ENCODE peak calls at places on chromosomes 7 and 10, in four cellular contexts. G, N, V and Q are unnamed samples.

GRCh38 chr10:5043716-5044115 is 40.1 kb upstream of the AKR1C2 start:
- DNase-seq in N (no peak), G (no peak), V (no peak), Q (no peak)

GRCh38 chr10:132560248-132560731 is 22.7 kb downstream of the INPP5A start:
- DNase-seq in N (peak; percentile 45), V (peak; percentile 68), G (no peak), Q (no peak)

GRCh38 chr7:111730476-111731300 is 168.4 kb upstream of the IMMP2L start:
- DNase-seq in G (no peak), N (peak; percentile 86), V (no peak), Q (peak; percentile 29)

GRCh38 chr7:136086712-136087111 is 109.6 kb upstream of the MTPN start:
- DNase-seq in V (no peak), N (peak; percentile 80), G (peak; percentile 30), Q (no peak)

GRCh38 chr7:132655071-132655761 is 78.9 kb upstream of the PLXNA4 start:
- DNase-seq in G (no peak), N (peak; percentile 8), V (peak; percentile 44), Q (peak; percentile 20)

GRCh38 chr10:116765549-116766162 is 23.3 kb upstream of the HSPA12A start:
- DNase-seq in G (no peak), N (peak; percentile 61), V (no peak), Q (no peak)

GRCh38 chr7:19327011-19327410 is 181.8 kb upstream of the FERD3L start:
- DNase-seq in G (no peak), N (no peak), V (no peak), Q (no peak)

GRCh38 chr10:22656056-22656455 is 58.3 kb downstream of the PIP4K2A start:
- DNase-seq in V (no peak), G (no peak), N (no peak), Q (no peak)

GRCh38 chr10:84355106-84355505 is 26.7 kb downstream of the CCSER2 start:
- DNase-seq in N (no peak), G (no peak), V (no peak), Q (no peak)

GRCh38 chr10:969473-970150 is 18.6 kb upstream of the GTPBP4 start:
- DNase-seq in N (no peak), V (no peak), G (no peak), Q (no peak)

GRCh38 chr7:108248418-108248817 is 118.3 kb upstream of the LAMB4 start:
- DNase-seq in V (no peak), G (no peak), N (no peak), Q (no peak)

GRCh38 chr7:33837356-33837851 is 67.9 kb upstream of the BMPER start:
- DNase-seq in N (no peak), G (no peak), V (no peak), Q (no peak)

GRCh38 chr7:156823441-156823840 is 69.5 kb downstream of the LMBR1 start:
- DNase-seq in G (no peak), V (peak; percentile 29), N (no peak), Q (no peak)

GRCh38 chr10:43868952-43869351 is 220.3 kb upstream of the ZNF32 start:
- DNase-seq in N (no peak), G (no peak), V (no peak), Q (no peak)

GRCh38 chr10:110806335-110806734 is 65.4 kb upstream of the PDCD4 start:
- DNase-seq in V (no peak), G (no peak), N (no peak), Q (no peak)

GRCh38 chr10:100085596-100085995 is 3.9 kb upstream of the CPN1 start:
- DNase-seq in G (no peak), N (no peak), V (no peak), Q (no peak)

GRCh38 chr10:116566932-116567331 is 21.2 kb downstream of the PNLIP start:
- DNase-seq in N (no peak), G (no peak), V (no peak), Q (no peak)

GRCh38 chr7:4786015-4786414 is 10.6 kb downstream of the AP5Z1 start:
- DNase-seq in V (no peak), G (no peak), N (no peak), Q (no peak)

GRCh38 chr10:77494789-77495541 is 142.6 kb downstream of the KCNMA1 start:
- DNase-seq in N (no peak), G (no peak), V (no peak), Q (no peak)

GRCh38 chr7:105454058-105454739 is 65.5 kb upstream of the SRPK2 start:
- DNase-seq in N (no peak), G (no peak), V (no peak), Q (no peak)

DNA sequence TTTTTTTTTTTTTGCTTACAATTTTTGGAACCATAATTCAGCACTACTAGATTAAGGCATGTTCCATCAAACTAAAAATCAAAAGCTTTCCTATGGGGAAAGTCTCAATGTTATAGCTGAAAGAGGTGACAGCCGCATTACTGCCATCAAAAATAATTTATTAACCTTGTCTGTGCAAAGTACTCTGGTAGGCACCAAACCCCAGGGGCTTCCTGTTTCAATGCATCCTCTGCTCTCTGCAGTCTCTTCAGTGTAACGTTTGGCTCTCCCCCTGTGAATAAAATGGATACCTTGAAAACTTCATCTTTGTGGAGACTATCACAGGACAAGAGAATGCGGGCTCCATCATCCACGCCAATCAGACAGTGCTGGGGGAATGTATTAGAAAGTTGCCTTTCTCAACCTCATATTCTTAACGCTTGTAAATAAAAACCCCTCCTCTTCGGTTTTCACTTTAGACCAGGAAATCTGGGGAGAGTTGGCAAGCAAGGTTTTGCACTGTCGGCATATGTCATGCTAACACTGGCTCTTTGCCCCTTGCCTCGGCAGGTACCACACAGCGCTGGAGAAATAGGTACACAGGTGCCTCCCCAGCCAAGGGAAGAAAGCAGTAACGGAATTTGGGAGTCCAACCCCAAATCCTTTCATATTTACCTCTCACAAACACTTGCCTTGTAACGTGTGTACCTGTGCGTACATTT is 1.6 kb upstream of the NRG3 start:
- DNase-seq in V (no peak), N (no peak), G (no peak), Q (no peak)
- TF ChIP-seq SPI1 in V (no peak), N (no peak), G (no peak), Q (no peak)

GRCh38 chr10:122326385-122326784 is 48.1 kb upstream of the PLEKHA1 start:
- DNase-seq in N (no peak), G (no peak), V (no peak), Q (peak; percentile 29)
- TF ChIP-seq SPI1 in N (no peak), G (peak; percentile 87), V (no peak), Q (peak; percentile 92)

GRCh38 chr7:77658928-77659327 is 37.3 kb upstream of the RSBN1L start:
- DNase-seq in V (no peak), G (no peak), N (no peak), Q (no peak)

GRCh38 chr7:77665161-77665560 is 31.1 kb upstream of the RSBN1L start:
- DNase-seq in V (no peak), G (no peak), N (no peak), Q (no peak)

GRCh38 chr7:77667459-77668090 is 28.7 kb upstream of the RSBN1L start:
- DNase-seq in G (no peak), V (no peak), N (no peak), Q (no peak)

GRCh38 chr7:77662869-77663268 is 33.4 kb upstream of the RSBN1L start:
- DNase-seq in G (no peak), N (no peak), V (no peak), Q (no peak)

DNA sequence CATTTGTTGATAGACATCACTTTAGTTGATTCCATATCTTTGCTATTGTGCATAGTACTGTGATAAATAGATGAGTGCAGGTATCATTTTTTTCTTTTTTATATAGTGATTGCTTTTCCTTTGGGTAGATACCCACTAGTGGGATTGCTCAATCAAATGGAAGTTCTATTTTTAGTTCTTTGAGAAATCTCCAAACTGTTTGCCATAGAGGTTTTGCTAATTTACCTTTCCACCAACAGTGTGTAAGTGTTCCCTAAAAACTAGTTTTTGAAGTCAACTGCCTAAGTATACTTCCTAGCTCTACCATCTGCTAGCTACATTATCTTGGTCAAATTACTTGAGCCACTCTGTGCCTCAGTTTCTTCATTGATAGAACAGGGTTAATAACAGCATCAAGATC is 31.5 kb upstream of the RSBN1L start:
- DNase-seq in N (no peak), V (no peak), G (no peak), Q (no peak)
- TF ChIP-seq SPI1 in N (no peak), V (no peak), G (no peak), Q (no peak)

GRCh38 chr7:99404235-99404976 is 4.0 kb downstream of the PDAP1 start:
- DNase-seq in G (no peak), N (no peak), V (no peak), Q (no peak)
- TF ChIP-seq SPI1 in G (no peak), N (no peak), V (no peak), Q (no peak)

DNA sequence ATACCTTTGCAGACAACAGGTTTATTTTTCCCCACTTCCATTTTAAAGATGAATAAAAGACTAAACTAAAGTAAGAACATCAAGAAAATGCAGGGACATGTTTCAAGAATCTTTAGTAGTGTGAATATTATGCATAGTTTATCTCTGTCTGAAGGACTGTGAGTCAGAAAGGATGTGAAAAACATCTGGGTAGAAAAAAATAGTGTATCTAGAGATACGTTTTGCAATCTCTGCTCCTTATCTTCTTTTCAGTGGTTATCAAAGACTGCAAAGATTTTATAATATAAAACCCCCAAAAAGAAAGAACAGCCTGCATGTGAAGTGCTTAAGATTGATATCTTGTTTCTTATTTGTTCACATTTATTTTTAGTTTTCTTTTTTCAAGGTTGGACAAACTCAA is 101.9 kb upstream of the ARHGAP21 start:
- DNase-seq in G (no peak), V (no peak), N (no peak), Q (no peak)
- TF ChIP-seq SPI1 in G (no peak), V (no peak), N (no peak), Q (no peak)

GRCh38 chr10:27413831-27414348 is 90.2 kb upstream of the RAB18 start:
- DNase-seq in N (no peak), G (no peak), V (no peak), Q (no peak)

GRCh38 chr10:27410153-27410552 is 94.0 kb upstream of the RAB18 start:
- DNase-seq in V (no peak), G (no peak), N (no peak), Q (no peak)

GRCh38 chr10:27413387-27413786 is 90.7 kb upstream of the RAB18 start:
- DNase-seq in N (no peak), V (no peak), G (no peak), Q (no peak)
- TF ChIP-seq SPI1 in N (no peak), V (no peak), G (no peak), Q (no peak)

GRCh38 chr7:158296798-158297104 is 290.9 kb downstream of the PTPRN2 start:
- DNase-seq in N (no peak), G (no peak), V (no peak), Q (no peak)
- TF ChIP-seq SPI1 in N (no peak), G (no peak), V (no peak), Q (no peak)